ENCODE peak calls at places on chromosomes 11 and 22, in six cellular contexts. N is central memory CD4-positive, alpha-beta T cell; U is activated gamma-delta T cell; J is choroid plexus epithelial cell; L is progenitor cell of endocrine pancreas; F is GF-D8. O is an unnamed sample.

GRCh38 chr11:121352301-121352891 is 59.8 kb downstream of the SC5D start:
- DNase-seq in J (no peak), U (no peak), F (no peak), L (no peak), N (no peak), O (no peak)

GRCh38 chr11:135027461-135027860 is 615.4 kb upstream of the B3GAT1 start:
- DNase-seq in U (no peak), J (peak; percentile 75), N (no peak), L (peak; percentile 64), F (peak; percentile 29), O (peak; percentile 62)

GRCh38 chr11:98587884-98588283 is 432.9 kb upstream of the CNTN5 start:
- DNase-seq in N (no peak), J (no peak), F (no peak), L (no peak), U (no peak), O (no peak)

GRCh38 chr11:65434057-65434666 is 11.6 kb downstream of the NEAT1 start:
- DNase-seq in L (no peak), N (no peak), F (no peak), U (no peak), J (peak; percentile 70), O (no peak)

GRCh38 chr11:32386770-32387377 is 48.5 kb downstream of the WT1 start:
- DNase-seq in N (no peak), J (peak; percentile 44), U (no peak), L (no peak), F (peak; percentile 55), O (no peak)

GRCh38 chr22:40157546-40157945 is 20.2 kb upstream of the TNRC6B start:
- DNase-seq in U (no peak), L (no peak), J (no peak), F (no peak), N (no peak), O (no peak)

GRCh38 chr11:127288926-127289325 is 288.4 kb upstream of the KIRREL3 start:
- DNase-seq in J (no peak), N (no peak), L (no peak), U (no peak), F (no peak), O (no peak)

GRCh38 chr22:49303061-49303735 is 524.5 kb downstream of the BRD1 start:
- DNase-seq in J (no peak), L (peak; percentile 3), U (no peak), F (no peak), N (no peak), O (no peak)

GRCh38 chr11:6351782-6352181 is 31.5 kb upstream of the CAVIN3 start:
- DNase-seq in L (no peak), F (no peak), U (no peak), N (no peak), J (no peak), O (no peak)

GRCh38 chr22:19995611-19996339 is 20.8 kb downstream of the ARVCF start:
- DNase-seq in L (no peak), N (no peak), U (no peak), J (no peak), F (no peak), O (no peak)

GRCh38 chr22:20798974-20799373 is 25.1 kb downstream of the SERPIND1 start:
- DNase-seq in N (no peak), U (no peak), L (no peak), F (no peak), J (no peak), O (no peak)

GRCh38 chr11:128580612-128581011 is 6.7 kb downstream of the ETS1 start:
- DNase-seq in J (no peak), L (no peak), F (no peak), U (no peak), N (no peak), O (no peak)

GRCh38 chr11:18936002-18936673 is 3.1 kb downstream of the MRGPRX1 start:
- DNase-seq in F (no peak), N (no peak), J (no peak), L (no peak), U (no peak), O (no peak)

O was measured in Jurkat, Clone E6-1.